ENCODE peak calls at places on chromosomes 5 and 9, in four cellular contexts. P is adrenal gland, K is fibroblast of lung, M is B cell. G is an unnamed sample.

GRCh38 chr9:136079211-136079915 is 15.7 kb downstream of the NACC2 start:
- DNase-seq in P (no peak), K (no peak), M (no peak), G (no peak)

GRCh38 chr9:135494791-135495559 is 5.5 kb upstream of the MRPS2 start:
- DNase-seq in P (no peak), K (no peak), M (no peak), G (no peak)

GRCh38 chr9:94681508-94681907 is 42.2 kb upstream of the FBP1 start:
- DNase-seq in P (peak), K (peak), M (peak), G (peak)

GRCh38 chr5:132211787-132212186 is 15.9 kb downstream of the P4HA2 start:
- DNase-seq in P (no peak), K (peak), M (no peak), G (no peak)

GRCh38 chr9:130364619-130365322 is 80.0 kb upstream of the ASS1 start:
- DNase-seq in P (peak), K (no peak), M (no peak), G (no peak)

GRCh38 chr5:181188700-181189362 is 16.2 kb downstream of the TRIM7 start:
- DNase-seq in P (peak), K (peak), M (peak), G (no peak)

GRCh38 chr9:107345327-107345726 is 62.2 kb downstream of the RAD23B start:
- DNase-seq in P (no peak), K (no peak), M (no peak), G (no peak)

GRCh38 chr9:26527931-26528330 is 364.7 kb downstream of the CAAP1 start:
- DNase-seq in P (no peak), K (no peak), M (no peak), G (no peak)

GRCh38 chr9:121945281-121945680 is 147.8 kb downstream of the TTLL11 start:
- DNase-seq in P (no peak), K (no peak), M (no peak), G (no peak)

GRCh38 chr5:176392526-176392925 is 4.0 kb downstream of the HIGD2A start:
- DNase-seq in P (no peak), K (no peak), M (no peak), G (no peak)

GRCh38 chr5:134114886-134115805 is 665 bp downstream of the TCF7 start:
- DNase-seq in P (peak), K (no peak), M (peak), G (peak)

GRCh38 chr5:31645420-31646081 is 6.6 kb downstream of the PDZD2 start:
- DNase-seq in P (no peak), K (no peak), M (no peak), G (no peak)
- TF ChIP-seq CTCF in P (no peak), K (no peak), M (no peak), G (no peak)

DNA sequence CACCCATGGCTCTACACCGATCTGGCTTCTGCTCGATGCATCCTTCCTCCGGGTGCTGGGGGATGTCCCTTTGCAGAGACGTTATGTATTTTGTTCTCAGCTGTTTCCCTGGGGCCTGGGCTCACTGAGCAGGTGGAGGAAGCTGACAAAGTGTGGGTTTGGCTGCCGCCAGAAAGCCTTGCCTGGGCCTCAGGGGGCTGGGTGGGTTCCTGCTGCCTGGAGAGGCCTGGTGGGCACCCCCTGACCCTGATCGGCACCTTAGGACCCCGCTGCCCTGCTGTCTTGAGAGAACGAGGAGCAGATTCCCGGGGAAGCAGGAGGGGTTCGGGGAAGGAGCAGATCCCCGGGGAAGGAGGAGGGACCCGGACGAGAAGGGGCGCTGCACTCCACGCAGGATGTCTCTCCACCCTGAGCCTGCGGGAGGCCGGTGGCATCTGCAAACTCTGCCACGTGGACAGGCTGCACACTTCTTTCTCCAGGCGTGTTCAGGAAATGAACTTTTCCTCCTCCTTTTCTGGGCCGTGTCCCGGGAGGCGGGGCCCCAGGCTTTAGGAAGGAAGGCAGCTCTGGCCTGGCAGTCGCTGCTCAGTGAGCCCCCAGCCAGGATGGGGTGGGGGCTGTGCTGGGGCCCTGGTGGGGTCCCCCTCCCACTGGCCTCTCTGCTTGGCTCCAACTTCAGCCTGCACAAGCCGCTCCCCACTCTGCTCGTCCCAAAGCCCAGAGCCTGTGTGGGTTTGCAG is 149.0 kb downstream of the RXRA start:
- DNase-seq in P (peak), K (peak), M (peak), G (peak)
- TF ChIP-seq CTCF in P (no peak), K (peak), M (no peak), G (no peak)

DNA sequence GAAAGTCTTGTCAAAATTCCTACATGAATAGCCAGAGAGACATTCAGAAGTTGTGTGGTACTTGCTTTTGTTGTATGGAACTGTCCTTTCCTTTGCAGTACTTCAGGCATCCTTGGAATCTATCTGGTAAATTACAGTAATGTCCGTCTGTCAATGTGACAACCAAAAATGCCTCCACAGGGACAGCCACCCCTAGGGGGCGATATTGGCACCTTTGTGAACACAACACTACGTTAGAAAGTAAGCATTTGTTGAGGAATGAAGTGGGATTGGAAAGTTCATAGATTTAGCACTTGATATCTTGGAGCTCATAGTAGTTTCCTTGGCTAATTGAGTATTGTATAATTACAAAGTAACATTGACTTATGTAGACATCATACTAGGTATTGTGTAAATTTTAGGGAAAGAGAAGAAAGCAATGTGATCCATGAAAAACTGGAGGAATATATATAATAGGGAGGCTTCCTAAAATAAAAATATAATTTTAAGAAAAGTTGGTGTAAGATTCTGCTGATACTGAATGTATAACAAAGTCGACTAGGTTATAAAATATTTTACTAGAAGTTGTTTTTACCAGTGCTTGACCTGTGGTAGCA is 32.7 kb downstream of the TMEFF1 start:
- DNase-seq in P (peak), K (peak), M (peak), G (peak)
- TF ChIP-seq CTCF in P (peak), K (peak), M (peak), G (peak)

DNA sequence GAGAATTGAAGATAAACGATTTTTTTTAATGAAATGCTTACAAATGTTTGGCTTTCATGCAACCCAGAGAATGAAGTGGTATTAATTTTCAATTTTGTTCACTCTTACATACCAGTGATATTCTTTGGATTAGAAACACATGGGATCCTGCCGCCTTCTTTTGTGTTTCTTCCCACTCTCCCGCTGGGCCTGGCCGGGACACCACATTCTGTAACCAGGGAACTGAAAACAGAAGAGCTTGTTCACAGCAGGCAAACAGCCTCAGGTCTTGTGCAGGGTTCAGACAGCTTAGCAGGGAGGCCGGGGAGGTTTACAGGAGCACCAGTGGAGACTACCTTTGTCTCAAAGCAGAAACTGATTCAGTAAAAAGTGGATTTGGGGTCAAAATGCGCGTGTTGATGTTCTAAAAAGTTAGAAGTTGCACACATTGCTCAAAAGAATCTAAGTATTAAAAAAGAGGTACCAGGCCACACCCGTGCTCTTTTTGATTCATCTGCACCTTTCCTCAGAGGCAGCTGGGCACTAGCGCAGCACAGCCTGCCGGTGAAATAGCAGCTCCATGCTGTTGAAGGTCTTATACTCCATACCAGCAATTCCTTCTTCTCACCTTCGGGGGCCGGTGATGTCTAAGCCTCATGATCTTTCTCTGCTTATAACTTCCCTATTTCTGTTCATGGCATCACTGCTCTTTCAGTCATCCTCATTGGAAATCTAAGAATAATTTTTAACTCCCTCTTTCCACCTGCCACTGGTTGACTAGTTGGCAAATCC is 67.1 kb downstream of the GRAMD2B start:
- DNase-seq in P (no peak), K (peak), M (no peak), G (no peak)
- TF ChIP-seq CTCF in P (no peak), K (no peak), M (no peak), G (no peak)

GRCh38 chr5:138580001-138580400 is 4.8 kb upstream of the HSPA9 start:
- DNase-seq in P (no peak), K (no peak), M (no peak), G (no peak)

GRCh38 chr5:138580777-138581176 is 5.6 kb upstream of the HSPA9 start:
- DNase-seq in P (no peak), K (no peak), M (no peak), G (no peak)

GRCh38 chr5:138575194-138576015 is at the start of gene HSPA9:
- DNase-seq in P (peak), K (peak), M (peak), G (peak)

GRCh38 chr5:138582959-138583358 is 7.8 kb upstream of the HSPA9 start:
- DNase-seq in P (no peak), K (no peak), M (no peak), G (no peak)

DNA sequence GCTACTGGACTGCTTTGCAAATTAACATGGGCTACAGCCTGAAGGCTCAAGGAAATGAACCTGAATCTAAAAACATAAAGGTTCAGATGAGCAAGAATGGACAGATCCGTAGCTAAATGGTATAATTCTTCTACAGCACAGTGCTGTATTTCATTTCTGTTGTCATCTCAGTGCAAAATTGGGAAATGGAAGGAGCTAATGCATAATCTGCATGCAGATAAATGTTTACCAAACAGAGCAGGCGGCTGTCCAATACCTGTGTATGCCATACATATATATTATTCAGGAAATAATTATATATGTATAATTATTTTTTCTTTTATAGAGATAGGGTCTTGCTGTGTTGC is 4.3 kb upstream of the HSPA9 start:
- DNase-seq in P (no peak), K (no peak), M (no peak), G (no peak)
- TF ChIP-seq CTCF in P (no peak), K (no peak), M (peak), G (no peak)

DNA sequence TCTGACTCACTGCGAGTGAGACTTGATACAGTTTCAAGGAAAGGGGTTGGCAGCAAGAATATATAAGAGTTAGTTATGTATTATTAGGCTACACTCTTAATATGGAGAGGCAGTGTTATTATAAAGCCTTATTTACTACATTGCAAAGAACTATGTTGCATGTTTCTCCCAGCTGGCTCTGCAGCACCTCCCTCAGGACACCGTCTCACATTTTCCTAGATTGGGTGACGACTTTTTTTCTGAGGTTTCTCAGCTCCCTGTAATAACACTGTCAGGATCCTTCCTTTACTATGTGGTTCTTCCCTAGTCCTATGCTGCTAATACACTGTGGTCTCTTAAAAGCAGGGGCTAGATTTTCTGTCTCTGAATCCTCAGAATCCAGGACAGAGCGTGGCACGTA is 153.7 kb downstream of the INSYN2B start:
- DNase-seq in P (no peak), K (no peak), M (no peak), G (no peak)
- TF ChIP-seq CTCF in P (no peak), K (peak), M (no peak), G (no peak)

G was measured in GM10248.